ENCODE peak calls at places on chromosomes 12 and 14, in nine cellular contexts. J is nephron progenitor cell, W is stomach, F is cardiac fibroblast, V is sigmoid colon, I is astrocyte, M is endothelial cell of umbilical vein, C is foreskin fibroblast, G is ovary. K is an unnamed sample.

GRCh38 chr12:52054838-52055741 is 3.8 kb downstream of the NR4A1 start:
- DNase-seq in J (no peak), W (peak; percentile 35), F (peak; percentile 72), V (peak; percentile 82), I (no peak), M (no peak), C (no peak), G (peak; percentile 62), K (no peak)

GRCh38 chr12:59643576-59643975 is 47.7 kb downstream of the SLC16A7 start:
- DNase-seq in J (no peak), W (no peak), F (no peak), V (no peak), I (no peak), M (no peak), C (no peak), G (no peak), K (no peak)

GRCh38 chr12:103801709-103802585 is 39.1 kb downstream of the NT5DC3 start:
- DNase-seq in J (no peak), W (no peak), F (peak; percentile 53), V (peak; percentile 65), I (peak; percentile 93), M (no peak), C (peak; percentile 52), G (no peak), K (peak; percentile 76)

GRCh38 chr12:85036241-85036707 is at the start of the genes LRRIQ1 and TSPAN19:
- DNase-seq in J (peak; percentile 77), W (peak; percentile 62), F (peak; percentile 90), V (peak; percentile 76), I (peak; percentile 84), M (peak; percentile 84), C (peak; percentile 92), G (peak; percentile 12), K (peak; percentile 16)

GRCh38 chr14:22478670-22479069 is 110.4 kb downstream of the DAD1 start:
- DNase-seq in J (peak; percentile 15), W (no peak), F (peak; percentile 62), V (no peak), I (peak; percentile 18), M (no peak), C (no peak), G (peak; percentile 47), K (peak; percentile 20)

GRCh38 chr14:44798386-44799242 is 163.1 kb downstream of the KLHL28 start:
- DNase-seq in J (no peak), W (no peak), F (no peak), V (no peak), I (no peak), M (no peak), C (no peak), G (no peak), K (no peak)

GRCh38 chr12:22802883-22803640 is 178.1 kb downstream of the ETNK1 start:
- DNase-seq in J (no peak), W (no peak), F (no peak), V (no peak), I (no peak), M (no peak), C (no peak), G (no peak), K (no peak)

GRCh38 chr14:95097385-95097784 is 59.9 kb downstream of the DICER1 start:
- DNase-seq in J (no peak), W (no peak), F (peak; percentile 46), V (no peak), I (peak; percentile 18), M (no peak), C (no peak), G (no peak), K (no peak)

GRCh38 chr12:13203028-13203922 is 6.7 kb downstream of the EMP1 start:
- DNase-seq in J (no peak), W (no peak), F (peak; percentile 78), V (peak; percentile 82), I (no peak), M (peak; percentile 46), C (peak; percentile 65), G (no peak), K (peak; percentile 64)

GRCh38 chr12:95731519-95731958 is 59.0 kb downstream of the NTN4 start:
- DNase-seq in J (no peak), W (no peak), F (no peak), V (no peak), I (no peak), M (no peak), C (no peak), G (no peak), K (no peak)

GRCh38 chr12:18461738-18462137 is 200.4 kb downstream of the PIK3C2G start:
- DNase-seq in J (no peak), W (no peak), F (peak; percentile 58), V (no peak), I (peak; percentile 15), M (peak; percentile 12), C (peak; percentile 36), G (no peak), K (no peak)

GRCh38 chr12:61781021-61781581 is 479.1 kb upstream of the USP15 start:
- DNase-seq in J (no peak), W (no peak), F (no peak), V (no peak), I (no peak), M (no peak), C (no peak), G (no peak), K (no peak)

GRCh38 chr12:12019881-12020280 is 50.9 kb upstream of the BCL2L14 start:
- DNase-seq in J (no peak), W (no peak), F (no peak), V (peak; percentile 20), I (no peak), M (no peak), C (no peak), G (no peak), K (no peak)

GRCh38 chr12:47022296-47022695 is 57.1 kb upstream of the PCED1B start:
- DNase-seq in J (no peak), W (no peak), F (peak; percentile 77), V (no peak), I (peak; percentile 83), M (peak; percentile 71), C (peak; percentile 62), G (no peak), K (no peak)

GRCh38 chr14:97458302-97459137 is 661.3 kb downstream of the VRK1 start:
- DNase-seq in J (peak; percentile 50), W (peak; percentile 38), F (no peak), V (no peak), I (no peak), M (no peak), C (no peak), G (no peak), K (no peak)

GRCh38 chr14:20195911-20196310 is 5.2 kb downstream of the OR11G2 start:
- DNase-seq in J (no peak), W (no peak), F (no peak), V (no peak), I (no peak), M (no peak), C (no peak), G (no peak), K (no peak)

GRCh38 chr14:58777541-58777979 is 139.8 kb downstream of the DACT1 start:
- DNase-seq in J (peak; percentile 84), W (no peak), F (no peak), V (no peak), I (peak; percentile 22), M (no peak), C (no peak), G (no peak), K (no peak)

GRCh38 chr12:121284551-121285390 is 11.7 kb downstream of the CAMKK2 start:
- DNase-seq in J (no peak), W (peak; percentile 39), F (no peak), V (peak; percentile 71), I (no peak), M (peak; percentile 26), C (peak; percentile 36), G (peak; percentile 80), K (no peak)

GRCh38 chr14:61258985-61259384 is 22.2 kb downstream of the TMEM30B start:
- DNase-seq in J (no peak), W (no peak), F (no peak), V (no peak), I (peak; percentile 36), M (no peak), C (peak; percentile 82), G (no peak), K (no peak)

GRCh38 chr12:45105996-45106395 is 55.1 kb upstream of the DBX2 start:
- DNase-seq in J (no peak), W (no peak), F (no peak), V (no peak), I (no peak), M (no peak), C (no peak), G (no peak), K (no peak)
- TF ChIP-seq CTCF in J (no peak), W (no peak), F (no peak), V (no peak), I (no peak), M (no peak), C (no peak), G (no peak), K (no peak)

GRCh38 chr14:67517083-67517482 is 16.0 kb upstream of the PLEKHH1 start:
- DNase-seq in J (peak; percentile 19), W (peak; percentile 56), F (peak; percentile 42), V (peak; percentile 69), I (peak; percentile 23), M (no peak), C (peak; percentile 43), G (no peak), K (no peak)
- TF ChIP-seq CTCF in J (no peak), W (no peak), F (no peak), V (no peak), I (no peak), M (no peak), C (no peak), G (no peak), K (no peak)

DNA sequence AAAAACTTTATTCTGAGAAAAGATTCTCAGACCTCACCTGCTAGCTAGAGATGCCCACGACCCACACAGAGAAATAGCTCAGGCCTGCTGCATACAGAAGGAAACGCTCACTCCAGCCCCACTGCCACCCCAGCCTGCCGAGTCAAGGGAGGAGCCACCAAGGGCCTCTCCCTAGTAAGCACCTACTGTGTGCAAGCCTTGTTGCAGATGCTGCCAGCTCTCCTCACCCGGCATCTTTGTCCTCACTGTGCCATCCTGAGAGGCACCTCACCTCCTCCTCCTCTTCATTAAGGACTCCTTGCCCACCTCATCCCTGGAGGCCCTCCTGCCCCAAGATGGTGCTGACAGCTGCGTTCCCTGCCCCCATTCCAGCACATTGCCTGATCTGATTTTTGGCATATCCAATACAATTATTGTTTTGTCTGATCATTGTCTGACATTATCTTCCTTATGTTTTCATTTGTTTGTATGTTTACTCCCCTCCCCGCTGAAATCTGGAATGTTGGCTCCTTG is 196.9 kb downstream of the SLC15A4 start:
- DNase-seq in J (no peak), W (no peak), F (no peak), V (no peak), I (no peak), M (no peak), C (no peak), G (no peak), K (no peak)
- TF ChIP-seq CTCF in J (no peak), W (no peak), F (no peak), V (no peak), I (no peak), M (no peak), C (no peak), G (no peak), K (no peak)

DNA sequence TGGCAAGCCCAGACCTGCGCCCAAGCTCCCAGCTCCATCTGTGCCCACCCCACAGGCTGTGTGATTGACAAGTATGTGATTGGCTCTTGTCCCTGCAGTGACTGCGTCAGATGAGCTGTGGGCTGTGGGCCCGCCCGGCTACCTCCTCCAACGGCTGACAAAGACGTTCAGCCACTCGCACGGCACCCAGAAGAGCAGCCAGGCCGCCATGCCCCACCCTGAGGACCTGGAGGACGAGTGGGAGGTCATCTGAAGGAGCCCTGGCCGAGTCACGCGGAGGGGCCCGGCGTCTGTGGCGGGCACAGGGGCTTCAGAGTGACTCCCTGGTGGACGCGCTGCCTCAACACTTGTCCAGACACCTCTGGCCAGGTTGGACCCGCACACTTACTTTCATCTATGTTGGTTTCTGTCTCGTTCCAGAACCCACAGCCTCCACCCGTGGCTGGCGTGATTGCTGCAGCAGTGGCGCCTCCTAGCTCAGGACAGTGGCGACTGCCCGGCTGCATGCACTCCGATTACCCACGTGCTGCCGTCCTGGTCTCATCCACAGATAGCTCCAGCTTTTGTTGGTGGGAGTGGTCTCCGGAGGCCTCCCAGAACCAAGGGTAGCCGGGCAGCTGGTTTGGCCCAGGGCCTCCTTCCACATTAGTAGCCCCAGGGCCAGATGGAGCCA is 11.4 kb downstream of the ANKRD9 start:
- DNase-seq in J (no peak), W (no peak), F (no peak), V (no peak), I (no peak), M (no peak), C (no peak), G (no peak), K (peak; percentile 68)
- TF ChIP-seq CTCF in J (no peak), W (no peak), F (peak; percentile 13), V (peak; percentile 18), I (no peak), M (no peak), C (no peak), G (no peak), K (peak; percentile 21)

K was measured in psoas muscle.